ENCODE peak calls at places on chromosomes 1 and 21, in five cellular contexts. R is heart right ventricle, W is fibroblast of lung, F is cardiac muscle cell, S is lung. G is an unnamed sample.

GRCh38 chr1:12185556-12186276 is 18.9 kb downstream of the TNFRSF1B start:
- DNase-seq in S (no peak), R (no peak), W (no peak), F (peak; percentile 30), G (no peak)

GRCh38 chr1:41155105-41155504 is 87.0 kb downstream of the SCMH1 start:
- DNase-seq in S (no peak), F (no peak), W (no peak), R (no peak), G (no peak)

GRCh38 chr1:113616201-113616600 is 143.1 kb downstream of the PHTF1 start:
- DNase-seq in S (no peak), R (no peak), F (no peak), W (peak; percentile 80), G (no peak)

GRCh38 chr1:211895126-211895759 is 64.7 kb upstream of the LPGAT1 start:
- DNase-seq in F (no peak), S (no peak), W (no peak), R (no peak), G (no peak)

GRCh38 chr21:45580576-45581321 is 38.5 kb upstream of the SLC19A1 start:
- DNase-seq in S (no peak), R (no peak), W (no peak), F (no peak), G (no peak)

GRCh38 chr1:204507317-204508105 is 8.7 kb upstream of the MDM4 start:
- DNase-seq in F (peak; percentile 78), R (no peak), S (no peak), W (peak; percentile 60), G (no peak)

GRCh38 chr1:14259191-14259757 is 339.2 kb upstream of the KAZN start:
- DNase-seq in W (no peak), R (peak; percentile 77), F (peak; percentile 71), S (peak; percentile 59), G (no peak)

GRCh38 chr1:203038891-203039608 is 12.8 kb downstream of the PPFIA4 start:
- DNase-seq in W (peak; percentile 48), R (peak; percentile 73), F (peak; percentile 78), S (peak; percentile 72), G (peak; percentile 69)

GRCh38 chr1:25111706-25112105 is 120.6 kb downstream of the SYF2 start:
- DNase-seq in W (no peak), R (no peak), F (no peak), S (no peak), G (no peak)

GRCh38 chr1:161261859-161262225 is 3.3 kb downstream of the PCP4L1 start:
- DNase-seq in F (no peak), S (no peak), W (no peak), R (no peak), G (no peak)

GRCh38 chr1:75964760-75965408 is 32.7 kb upstream of the ASB17 start:
- DNase-seq in F (no peak), W (no peak), R (no peak), S (no peak), G (no peak)

GRCh38 chr1:153771241-153771640 is 4.0 kb upstream of the SLC27A3 start:
- DNase-seq in F (no peak), S (no peak), R (no peak), W (no peak), G (no peak)

DNA sequence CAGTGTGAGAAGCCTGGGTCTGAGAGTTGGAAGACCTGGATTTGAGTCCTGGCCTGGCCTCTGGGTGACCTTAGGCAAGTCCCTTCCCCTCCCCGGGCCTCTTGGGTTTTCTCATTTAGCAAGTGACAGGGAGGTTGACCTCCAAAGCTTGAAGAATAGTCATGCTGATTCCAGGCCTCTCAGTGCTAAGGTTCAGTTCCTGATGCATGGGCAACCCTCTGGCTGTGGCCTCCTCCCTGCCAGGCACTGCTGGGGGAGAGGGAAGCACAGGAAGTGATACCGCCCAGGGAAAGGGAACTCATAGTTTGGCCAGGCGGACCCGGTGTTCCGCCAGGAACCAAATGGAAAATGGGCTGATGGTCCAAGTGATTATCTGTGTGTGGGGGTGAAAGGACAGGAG is 23.6 kb upstream of the WASF2 start:
- DNase-seq in W (no peak), S (no peak), R (no peak), F (no peak), G (no peak)
- TF ChIP-seq CTCF in W (no peak), S (no peak), R (no peak), F (no peak), G (no peak)

GRCh38 chr1:77544845-77545244 is 137.6 kb downstream of the ZZZ3 start:
- DNase-seq in S (no peak), R (no peak), F (peak; percentile 19), W (peak; percentile 62), G (no peak)

GRCh38 chr1:77543822-77544448 is 138.5 kb downstream of the ZZZ3 start:
- DNase-seq in W (peak; percentile 27), R (no peak), F (no peak), S (no peak), G (no peak)

GRCh38 chr1:77548285-77548684 is 134.2 kb downstream of the ZZZ3 start:
- DNase-seq in W (no peak), R (no peak), F (no peak), S (no peak), G (no peak)

GRCh38 chr1:77546890-77547289 is 135.6 kb downstream of the ZZZ3 start:
- DNase-seq in R (no peak), F (no peak), W (no peak), S (no peak), G (no peak)

GRCh38 chr1:77545970-77546369 is 136.5 kb downstream of the ZZZ3 start:
- DNase-seq in R (no peak), F (peak; percentile 56), S (no peak), W (peak; percentile 65), G (no peak)
- H3K27me3 ChIP-seq in R (no peaks in the 10 kb centered on the region), F (no peaks in the 10 kb centered on the region), S (no peaks in the 10 kb centered on the region), W (no peaks in the 10 kb centered on the region), G (no peaks in the 10 kb centered on the region)

GRCh38 chr21:31559368-31560119 is 99.9 kb upstream of the SOD1 start:
- DNase-seq in S (peak; percentile 84), F (peak; percentile 98), W (peak; percentile 97), R (peak; percentile 92), G (peak; percentile 86)
- H3K27ac ChIP-seq in S (no peak overlapping the region), F (peak overlapping the region; percentile 27), W (no peak overlapping the region), R (no peak overlapping the region), G (no peak overlapping the region)

GRCh38 chr1:104932030-104932915 is 1182.6 kb downstream of the AMY1C start:
- DNase-seq in F (no peak), R (no peak), S (no peak), W (no peak), G (no peak)

GRCh38 chr1:104932949-104933679 is 1183.4 kb downstream of the AMY1C start:
- DNase-seq in S (no peak), F (no peak), R (no peak), W (no peak), G (no peak)

GRCh38 chr1:104929280-104929679 is 1179.6 kb downstream of the AMY1C start:
- DNase-seq in S (no peak), R (no peak), W (no peak), F (no peak), G (no peak)

DNA sequence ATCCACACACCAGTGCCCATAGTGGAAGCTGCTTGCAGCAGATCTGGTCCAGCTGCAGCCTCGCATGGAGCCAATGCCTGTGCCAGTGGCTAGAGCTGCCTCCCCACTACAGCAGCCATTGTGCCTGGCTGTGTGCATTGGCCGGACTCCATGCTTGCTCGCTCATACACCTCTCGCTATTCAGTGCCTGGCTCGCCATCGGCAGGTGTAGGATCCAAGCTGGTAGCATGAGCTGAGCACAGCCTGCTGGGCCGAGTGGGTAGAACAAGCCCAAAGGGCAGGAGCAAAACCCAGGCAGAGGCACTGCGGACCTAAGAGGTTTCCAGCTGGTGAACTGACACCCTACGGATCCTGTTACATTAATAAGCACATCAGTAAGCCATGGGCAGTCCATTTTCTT is 1184.1 kb downstream of the AMY1C start:
- DNase-seq in W (no peak), F (no peak), S (no peak), R (no peak), G (no peak)
- TF ChIP-seq CTCF in W (no peak), F (no peak), S (no peak), R (no peak), G (no peak)

GRCh38 chr1:193606035-193606434 is 419.6 kb upstream of the B3GALT2 start:
- DNase-seq in R (no peak), S (no peak), F (no peak), W (no peak), G (no peak)
- H3K27me3 ChIP-seq in R (no peaks in the 10 kb centered on the region), S (no peaks in the 10 kb centered on the region), F (no peaks in the 10 kb centered on the region), W (no peaks in the 10 kb centered on the region), G (no peaks in the 10 kb centered on the region)

GRCh38 chr1:226310637-226311195 is 1.8 kb upstream of the LIN9 start:
- DNase-seq in S (no peak), R (no peak), F (no peak), W (no peak), G (no peak)

GRCh38 chr1:226309398-226310122 is 596 bp upstream of the LIN9 start:
- DNase-seq in R (peak; percentile 40), W (peak; percentile 20), F (peak; percentile 24), S (peak; percentile 29), G (peak; percentile 4)

GRCh38 chr1:226308723-226309397 is at the start of gene LIN9:
- DNase-seq in W (peak; percentile 83), R (peak; percentile 93), S (peak; percentile 91), F (peak; percentile 91), G (peak; percentile 88)

GRCh38 chr1:226311376-226311775 is 2.4 kb upstream of the LIN9 start:
- DNase-seq in W (no peak), R (no peak), F (no peak), S (no peak), G (no peak)

DNA sequence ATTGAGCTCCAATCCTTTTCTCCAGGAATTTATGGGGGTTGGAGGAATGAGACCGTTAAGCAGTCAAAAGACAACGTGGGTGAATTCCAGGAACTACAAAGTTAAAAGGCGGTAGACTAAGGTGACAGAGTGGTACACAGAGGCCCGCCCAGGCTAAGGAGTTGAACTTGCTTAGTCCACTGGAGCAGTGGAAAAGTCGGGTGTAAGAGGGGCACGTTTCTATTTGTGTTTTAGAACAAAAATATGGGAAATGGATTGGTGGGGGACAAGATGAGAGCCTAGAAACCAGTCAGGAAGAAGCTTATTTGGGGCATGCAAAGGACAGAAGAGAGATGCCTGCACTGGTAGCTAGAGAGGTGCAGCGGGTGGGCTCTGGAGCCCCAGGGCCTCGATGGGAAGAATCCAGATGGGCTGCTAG is 1.2 kb upstream of the LIN9 start:
- DNase-seq in S (no peak), F (no peak), R (no peak), W (peak; percentile 5), G (no peak)
- H3K27ac ChIP-seq in S (no peak overlapping the region), F (peak overlapping the region; percentile 95), R (peak overlapping the region; percentile 91), W (no peak overlapping the region), G (no peak overlapping the region)

GRCh38 chr1:29896791-29897725 is 660.7 kb downstream of the PTPRU start:
- DNase-seq in F (no peak), W (no peak), R (no peak), S (no peak), G (no peak)

GRCh38 chr1:29900727-29901126 is 664.4 kb downstream of the PTPRU start:
- DNase-seq in S (no peak), R (peak; percentile 25), W (no peak), F (no peak), G (no peak)

GRCh38 chr1:29903767-29904166 is 667.4 kb downstream of the PTPRU start:
- DNase-seq in S (no peak), W (no peak), F (no peak), R (no peak), G (no peak)

GRCh38 chr1:29900086-29900485 is 663.8 kb downstream of the PTPRU start:
- DNase-seq in S (no peak), F (no peak), R (no peak), W (no peak), G (no peak)

GRCh38 chr1:29901618-29902017 is 665.3 kb downstream of the PTPRU start:
- DNase-seq in S (no peak), W (no peak), R (no peak), F (no peak), G (no peak)
- TF ChIP-seq CTCF in S (no peak), W (no peak), R (no peak), F (no peak), G (no peak)

G was measured in CD4-positive, alpha-beta T cell.